ENCODE peak calls at places on chromosomes 11 and 22, in six cellular contexts. One of them, this sample, is unnamed.

GRCh38 chr11:22416462-22416861 is 78.3 kb downstream of the SLC17A6 start:
- DNase-seq in cardiac muscle cell: no peak
- DNase-seq in OCI-LY7: no peak
- DNase-seq in Daoy: no peak
- DNase-seq in activated CD4-positive, alpha-beta T cell treated with anti-CD3 and anti-CD28 coated beads, Interleukin-2, amount 10 ng/mL, durations not matched to agents 7 days and 5 days: no peak
- DNase-seq in fibroblast of the conjunctiva: no peak
- DNase-seq in this sample: no peak

GRCh38 chr11:70205049-70205725 is 2.1 kb downstream of the FADD start:
- DNase-seq in cardiac muscle cell: peak
- DNase-seq in Daoy: no peak
- DNase-seq in activated CD4-positive, alpha-beta T cell treated with anti-CD3 and anti-CD28 coated beads, Interleukin-2, amount 10 ng/mL, durations not matched to agents 7 days and 5 days: no peak
- DNase-seq in OCI-LY7: no peak
- DNase-seq in fibroblast of the conjunctiva: no peak
- DNase-seq in this sample: no peak

GRCh38 chr22:36149464-36149863 is 11.1 kb downstream of the APOL3 start:
- DNase-seq in activated CD4-positive, alpha-beta T cell treated with anti-CD3 and anti-CD28 coated beads, Interleukin-2, amount 10 ng/mL, durations not matched to agents 7 days and 5 days: no peak
- DNase-seq in OCI-LY7: no peak
- DNase-seq in Daoy: no peak
- DNase-seq in fibroblast of the conjunctiva: no peak
- DNase-seq in cardiac muscle cell: peak
- DNase-seq in this sample: no peak

GRCh38 chr22:19622061-19622441 is 92.3 kb upstream of the SEPTIN5 start:
- DNase-seq in Daoy: no peak
- DNase-seq in activated CD4-positive, alpha-beta T cell treated with anti-CD3 and anti-CD28 coated beads, Interleukin-2, amount 10 ng/mL, durations not matched to agents 7 days and 5 days: no peak
- DNase-seq in fibroblast of the conjunctiva: no peak
- DNase-seq in OCI-LY7: peak
- DNase-seq in cardiac muscle cell: no peak
- DNase-seq in this sample: no peak

GRCh38 chr11:69230856-69231425 is 63.0 kb upstream of the MYEOV start:
- DNase-seq in cardiac muscle cell: no peak
- DNase-seq in fibroblast of the conjunctiva: no peak
- DNase-seq in OCI-LY7: no peak
- DNase-seq in activated CD4-positive, alpha-beta T cell treated with anti-CD3 and anti-CD28 coated beads, Interleukin-2, amount 10 ng/mL, durations not matched to agents 7 days and 5 days: no peak
- DNase-seq in Daoy: no peak
- DNase-seq in this sample: no peak

GRCh38 chr11:102157219-102157618 is 47.0 kb downstream of the YAP1 start:
- DNase-seq in fibroblast of the conjunctiva: peak
- DNase-seq in Daoy: peak
- DNase-seq in activated CD4-positive, alpha-beta T cell treated with anti-CD3 and anti-CD28 coated beads, Interleukin-2, amount 10 ng/mL, durations not matched to agents 7 days and 5 days: no peak
- DNase-seq in cardiac muscle cell: peak
- DNase-seq in OCI-LY7: no peak
- DNase-seq in this sample: peak

GRCh38 chr11:37817727-37818270 is 1219.8 kb upstream of the RAG2 start:
- DNase-seq in OCI-LY7: no peak
- DNase-seq in fibroblast of the conjunctiva: no peak
- DNase-seq in Daoy: no peak
- DNase-seq in activated CD4-positive, alpha-beta T cell treated with anti-CD3 and anti-CD28 coated beads, Interleukin-2, amount 10 ng/mL, durations not matched to agents 7 days and 5 days: no peak
- DNase-seq in cardiac muscle cell: no peak
- DNase-seq in this sample: no peak

GRCh38 chr22:48197189-48197690 is 1434.8 kb downstream of the TBC1D22A start:
- DNase-seq in Daoy: no peak
- DNase-seq in cardiac muscle cell: no peak
- DNase-seq in OCI-LY7: no peak
- DNase-seq in activated CD4-positive, alpha-beta T cell treated with anti-CD3 and anti-CD28 coated beads, Interleukin-2, amount 10 ng/mL, durations not matched to agents 7 days and 5 days: no peak
- DNase-seq in fibroblast of the conjunctiva: no peak
- DNase-seq in this sample: no peak

GRCh38 chr11:102144357-102145342 is 34.4 kb downstream of the YAP1 start:
- DNase-seq in activated CD4-positive, alpha-beta T cell treated with anti-CD3 and anti-CD28 coated beads, Interleukin-2, amount 10 ng/mL, durations not matched to agents 7 days and 5 days: no peak
- DNase-seq in fibroblast of the conjunctiva: peak
- DNase-seq in Daoy: no peak
- DNase-seq in cardiac muscle cell: peak
- DNase-seq in OCI-LY7: no peak
- DNase-seq in this sample: no peak

GRCh38 chr11:24900524-24900923 is 403.7 kb downstream of the LUZP2 start:
- DNase-seq in activated CD4-positive, alpha-beta T cell treated with anti-CD3 and anti-CD28 coated beads, Interleukin-2, amount 10 ng/mL, durations not matched to agents 7 days and 5 days: no peak
- DNase-seq in cardiac muscle cell: no peak
- DNase-seq in fibroblast of the conjunctiva: no peak
- DNase-seq in Daoy: no peak
- DNase-seq in OCI-LY7: no peak
- DNase-seq in this sample: no peak

GRCh38 chr11:34105957-34106504 is 602 bp downstream of the NAT10 start:
- DNase-seq in cardiac muscle cell: no peak
- DNase-seq in OCI-LY7: peak
- DNase-seq in Daoy: no peak
- DNase-seq in activated CD4-positive, alpha-beta T cell treated with anti-CD3 and anti-CD28 coated beads, Interleukin-2, amount 10 ng/mL, durations not matched to agents 7 days and 5 days: no peak
- DNase-seq in fibroblast of the conjunctiva: no peak
- DNase-seq in this sample: no peak

GRCh38 chr11:116427903-116428637 is 344.7 kb downstream of the BUD13 start:
- DNase-seq in activated CD4-positive, alpha-beta T cell treated with anti-CD3 and anti-CD28 coated beads, Interleukin-2, amount 10 ng/mL, durations not matched to agents 7 days and 5 days: no peak
- DNase-seq in fibroblast of the conjunctiva: no peak
- DNase-seq in OCI-LY7: no peak
- DNase-seq in cardiac muscle cell: peak
- DNase-seq in Daoy: peak
- DNase-seq in this sample: no peak

GRCh38 chr11:43393765-43394355 is 35.1 kb downstream of the TTC17 start:
- DNase-seq in fibroblast of the conjunctiva: no peak
- DNase-seq in activated CD4-positive, alpha-beta T cell treated with anti-CD3 and anti-CD28 coated beads, Interleukin-2, amount 10 ng/mL, durations not matched to agents 7 days and 5 days: no peak
- DNase-seq in Daoy: no peak
- DNase-seq in OCI-LY7: no peak
- DNase-seq in cardiac muscle cell: peak
- DNase-seq in this sample: no peak

GRCh38 chr11:36078686-36079055 is 134.8 kb downstream of the LDLRAD3 start:
- DNase-seq in OCI-LY7: no peak
- DNase-seq in Daoy: no peak
- DNase-seq in activated CD4-positive, alpha-beta T cell treated with anti-CD3 and anti-CD28 coated beads, Interleukin-2, amount 10 ng/mL, durations not matched to agents 7 days and 5 days: no peak
- DNase-seq in cardiac muscle cell: no peak
- DNase-seq in fibroblast of the conjunctiva: no peak
- DNase-seq in this sample: no peak

GRCh38 chr11:63804259-63804658 is 9.0 kb upstream of the SPINDOC start:
- DNase-seq in OCI-LY7: no peak
- DNase-seq in cardiac muscle cell: no peak
- DNase-seq in fibroblast of the conjunctiva: no peak
- DNase-seq in activated CD4-positive, alpha-beta T cell treated with anti-CD3 and anti-CD28 coated beads, Interleukin-2, amount 10 ng/mL, durations not matched to agents 7 days and 5 days: no peak
- DNase-seq in Daoy: no peak
- DNase-seq in this sample: no peak

GRCh38 chr11:119726150-119726553 is 2.8 kb downstream of the NECTIN1 start:
- DNase-seq in cardiac muscle cell: no peak
- DNase-seq in activated CD4-positive, alpha-beta T cell treated with anti-CD3 and anti-CD28 coated beads, Interleukin-2, amount 10 ng/mL, durations not matched to agents 7 days and 5 days: no peak
- DNase-seq in OCI-LY7: peak
- DNase-seq in Daoy: no peak
- DNase-seq in fibroblast of the conjunctiva: no peak
- DNase-seq in this sample: no peak

GRCh38 chr11:129308241-129308865 is 67.3 kb upstream of the BARX2 start:
- DNase-seq in fibroblast of the conjunctiva: no peak
- DNase-seq in OCI-LY7: no peak
- DNase-seq in Daoy: no peak
- DNase-seq in cardiac muscle cell: no peak
- DNase-seq in activated CD4-positive, alpha-beta T cell treated with anti-CD3 and anti-CD28 coated beads, Interleukin-2, amount 10 ng/mL, durations not matched to agents 7 days and 5 days: no peak
- DNase-seq in this sample: no peak

GRCh38 chr11:118907749-118908106 is 18.0 kb downstream of the BCL9L start:
- DNase-seq in fibroblast of the conjunctiva: no peak
- DNase-seq in cardiac muscle cell: no peak
- DNase-seq in activated CD4-positive, alpha-beta T cell treated with anti-CD3 and anti-CD28 coated beads, Interleukin-2, amount 10 ng/mL, durations not matched to agents 7 days and 5 days: no peak
- DNase-seq in OCI-LY7: no peak
- DNase-seq in Daoy: no peak
- DNase-seq in this sample: no peak

GRCh38 chr11:36214976-36215687 is 74.1 kb downstream of the COMMD9 start:
- DNase-seq in OCI-LY7: no peak
- DNase-seq in cardiac muscle cell: no peak
- DNase-seq in fibroblast of the conjunctiva: no peak
- DNase-seq in Daoy: no peak
- DNase-seq in activated CD4-positive, alpha-beta T cell treated with anti-CD3 and anti-CD28 coated beads, Interleukin-2, amount 10 ng/mL, durations not matched to agents 7 days and 5 days: no peak
- DNase-seq in this sample: no peak

GRCh38 chr22:44988671-44989070 is 21.1 kb downstream of the PHF21B start:
- DNase-seq in activated CD4-positive, alpha-beta T cell treated with anti-CD3 and anti-CD28 coated beads, Interleukin-2, amount 10 ng/mL, durations not matched to agents 7 days and 5 days: no peak
- DNase-seq in cardiac muscle cell: no peak
- DNase-seq in Daoy: no peak
- DNase-seq in OCI-LY7: no peak
- DNase-seq in fibroblast of the conjunctiva: no peak
- DNase-seq in this sample: no peak

GRCh38 chr11:64799256-64799924 is 3.6 kb downstream of the MAP4K2 start:
- DNase-seq in OCI-LY7: peak
- DNase-seq in activated CD4-positive, alpha-beta T cell treated with anti-CD3 and anti-CD28 coated beads, Interleukin-2, amount 10 ng/mL, durations not matched to agents 7 days and 5 days: no peak
- DNase-seq in Daoy: no peak
- DNase-seq in cardiac muscle cell: no peak
- DNase-seq in fibroblast of the conjunctiva: no peak
- DNase-seq in this sample: no peak